ENCODE peak calls at places on chromosomes 13 and 19, in five cellular contexts. G is head of caudate nucleus; K is effector CD4-positive, alpha-beta T cell; P is stimulated activated CD8-positive, alpha-beta memory T cell treated with anti-CD3 and anti-CD28 coated beads, Interleukin-12 subunit alpha, Interleukin-12 subunit beta, amount 100 ng/mL, for 4 hours; T is hepatic stellate cell. H is an unnamed sample.

GRCh38 chr13:113112893-113113845 is 7.6 kb downstream of the F7 start:
- DNase-seq in P (no peak), G (no peak), K (no peak), T (no peak), H (no peak)

GRCh38 chr13:27338816-27339215 is 68.2 kb downstream of the RASL11A start:
- DNase-seq in K (no peak), P (no peak), T (no peak), G (no peak), H (no peak)

GRCh38 chr13:52156724-52157251 is 2.6 kb downstream of the NEK3 start:
- DNase-seq in G (no peak), T (peak; percentile 12), K (no peak), P (no peak), H (no peak)

GRCh38 chr19:32819415-32820400 is 49.9 kb downstream of the SLC7A9 start:
- DNase-seq in K (no peak), T (no peak), G (peak; percentile 4), P (no peak), H (no peak)

GRCh38 chr13:110559429-110559943 is 2.0 kb downstream of the RAB20 start:
- DNase-seq in G (no peak), T (peak; percentile 82), P (no peak), K (no peak), H (peak; percentile 1)

GRCh38 chr19:2394054-2394668 is 33.2 kb downstream of the TIMM13 start:
- DNase-seq in K (no peak), G (no peak), P (no peak), T (peak; percentile 79), H (no peak)

GRCh38 chr13:107124129-107124718 is 556.3 kb upstream of the ARGLU1 start:
- DNase-seq in T (no peak), G (no peak), P (no peak), K (no peak), H (peak; percentile 28)

GRCh38 chr13:94129490-94129894 is 350.0 kb downstream of the DCT start:
- DNase-seq in P (no peak), T (no peak), K (no peak), G (no peak), H (no peak)

GRCh38 chr13:98775844-98776598 is 23.5 kb upstream of the SLC15A1 start:
- DNase-seq in T (peak; percentile 81), P (no peak), G (no peak), K (no peak), H (no peak)

GRCh38 chr19:45492627-45493470 is 4.0 kb downstream of the RTN2 start:
- DNase-seq in K (no peak), G (no peak), T (peak; percentile 88), P (no peak), H (peak; percentile 91)

H was measured in G401.